ENCODE peak calls at places on chromosomes 2 and 18, in seven cellular contexts. L, D, A, G, N, F and P are unnamed samples.

GRCh38 chr2:114192362-114192761 is 250.1 kb upstream of the DPP10 start:
- DNase-seq in D (no peak), G (no peak), L (no peak), A (no peak), N (no peak), F (no peak), P (no peak)

GRCh38 chr2:160288324-160288723 is 88.3 kb upstream of the ITGB6 start:
- DNase-seq in F (no peak), D (no peak), A (no peak), L (no peak), N (no peak), G (no peak), P (no peak)

GRCh38 chr18:9539283-9539682 is 64.0 kb downstream of the RALBP1 start:
- DNase-seq in D (no peak), F (no peak), G (no peak), L (no peak), A (peak), N (no peak), P (no peak)

GRCh38 chr2:62787381-62787780 is 81.9 kb downstream of the EHBP1 start:
- DNase-seq in N (no peak), G (peak), F (no peak), L (no peak), D (no peak), A (peak), P (no peak)

GRCh38 chr2:207504513-207505171 is 25.1 kb upstream of the CREB1 start:
- DNase-seq in A (no peak), F (no peak), D (no peak), L (peak), G (no peak), N (no peak), P (no peak)

GRCh38 chr2:180663016-180663471 is 317.4 kb upstream of the UBE2E3 start:
- DNase-seq in N (no peak), A (no peak), G (no peak), L (no peak), D (no peak), F (no peak), P (no peak)

GRCh38 chr2:16130541-16130880 is 190.2 kb downstream of the MYCN start:
- DNase-seq in L (no peak), A (no peak), N (no peak), D (no peak), F (no peak), G (no peak), P (no peak)

GRCh38 chr2:6828299-6828584 is 37.5 kb downstream of the CMPK2 start:
- DNase-seq in G (no peak), D (no peak), F (no peak), N (no peak), A (peak), L (no peak), P (no peak)

GRCh38 chr18:54717673-54718435 is 110.4 kb upstream of the RAB27B start:
- DNase-seq in D (peak), F (no peak), G (peak), L (peak), A (no peak), N (no peak), P (no peak)